ENCODE peak calls at places on chromosome 21, in six cellular contexts. M is mesendoderm; P is fibroblast of lung; X is astrocyte of the cerebellum; Z is pancreas; N is CD8-positive, alpha-beta memory T cell. B is an unnamed sample.

GRCh38 chr21:15005391-15005790 is 59.4 kb downstream of the NRIP1 start:
- DNase-seq in M (peak; percentile 88), P (peak; percentile 22), X (no peak), Z (no peak), N (no peak), B (no peak)

GRCh38 chr21:42443181-42443785 is 39.6 kb downstream of the UBASH3A start:
- DNase-seq in M (no peak), P (no peak), X (no peak), Z (no peak), N (no peak), B (no peak)

GRCh38 chr21:28516011-28516410 is 476.7 kb downstream of the LTN1 start:
- DNase-seq in M (no peak), P (no peak), X (no peak), Z (no peak), N (no peak), B (no peak)

GRCh38 chr21:44318489-44319285 is 18.8 kb downstream of the PFKL start:
- DNase-seq in M (no peak), P (no peak), X (no peak), Z (no peak), N (no peak), B (no peak)

GRCh38 chr21:43634618-43635017 is 24.7 kb downstream of the HSF2BP start:
- DNase-seq in M (no peak), P (no peak), X (no peak), Z (no peak), N (no peak), B (no peak)

GRCh38 chr21:16192900-16193299 is 463.1 kb downstream of the USP25 start:
- DNase-seq in M (peak; percentile 35), P (peak; percentile 34), X (no peak), Z (no peak), N (no peak), B (no peak)

GRCh38 chr21:44574457-44575306 is 1.2 kb downstream of the KRTAP10-4 start:
- DNase-seq in M (peak; percentile 11), P (no peak), X (no peak), Z (no peak), N (no peak), B (no peak)

GRCh38 chr21:32494946-32495703 is 82.6 kb downstream of the EVA1C start:
- DNase-seq in M (peak; percentile 57), P (peak; percentile 75), X (no peak), Z (no peak), N (no peak), B (no peak)

GRCh38 chr21:34882719-34883131 is 166.4 kb downstream of the RUNX1 start:
- DNase-seq in M (no peak), P (no peak), X (no peak), Z (no peak), N (no peak), B (no peak)

GRCh38 chr21:44593598-44594405 is 1.5 kb upstream of the KRTAP10-6 start:
- DNase-seq in M (peak; percentile 22), P (no peak), X (no peak), Z (no peak), N (no peak), B (no peak)

GRCh38 chr21:31735518-31735992 is 3.6 kb upstream of the SCAF4 start:
- DNase-seq in M (no peak), P (no peak), X (no peak), Z (no peak), N (no peak), B (no peak)

GRCh38 chr21:14383596-14384210 is 757 bp upstream of the HSPA13 start:
- DNase-seq in M (no peak), P (peak; percentile 54), X (no peak), Z (no peak), N (no peak), B (no peak)

GRCh38 chr21:28856588-28857250 is 136.0 kb downstream of the LTN1 start:
- DNase-seq in M (peak; percentile 34), P (peak; percentile 20), X (no peak), Z (no peak), N (no peak), B (no peak)

GRCh38 chr21:42682661-42683060 is 29.2 kb downstream of the PDE9A start:
- DNase-seq in M (no peak), P (no peak), X (no peak), Z (no peak), N (no peak), B (no peak)

GRCh38 chr21:42974832-42975820 is 764 bp downstream of the PKNOX1 start:
- DNase-seq in M (peak; percentile 86), P (peak; percentile 73), X (peak; percentile 33), Z (peak; percentile 82), N (peak; percentile 59), B (no peak)

GRCh38 chr21:43654806-43655489 is 4.3 kb downstream of the HSF2BP start:
- DNase-seq in M (no peak), P (no peak), X (no peak), Z (no peak), N (no peak), B (no peak)

GRCh38 chr21:41957991-41958766 is 4.4 kb upstream of the C2CD2 start:
- DNase-seq in M (peak; percentile 75), P (peak; percentile 93), X (peak; percentile 93), Z (no peak), N (no peak), B (no peak)

DNA sequence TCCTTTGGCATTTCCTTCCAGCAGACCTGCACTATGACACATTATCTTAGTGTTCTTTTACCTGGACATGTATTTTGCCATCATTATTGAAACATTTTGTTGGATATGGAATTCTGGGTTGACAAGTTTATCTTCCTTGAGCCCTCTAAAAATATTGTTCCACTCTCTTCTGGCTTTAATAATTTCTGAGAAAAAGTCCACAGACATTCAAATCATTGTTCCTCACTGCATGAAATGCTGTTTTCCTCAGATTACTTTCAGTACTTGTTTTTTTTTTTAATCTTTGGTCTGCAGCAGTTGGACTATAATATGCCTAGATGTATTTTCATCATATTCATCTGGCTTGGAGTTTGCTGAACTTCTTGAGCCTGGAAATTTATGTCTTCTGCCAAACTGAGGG is 88.7 kb downstream of the HLCS start:
- DNase-seq in M (no peak), P (no peak), X (no peak), Z (no peak), N (no peak), B (no peak)
- H3K4me3 ChIP-seq in M (no peak overlapping the region), P (no peak overlapping the region), X (no peak overlapping the region), Z (no peak overlapping the region), N (no peak overlapping the region), B (no peak overlapping the region)

GRCh38 chr21:37574316-37574715 is 207.7 kb downstream of the DYRK1A start:
- DNase-seq in M (no peak), P (no peak), X (no peak), Z (no peak), N (no peak), B (no peak)

GRCh38 chr21:37574751-37575150 is 208.2 kb downstream of the DYRK1A start:
- DNase-seq in M (no peak), P (no peak), X (no peak), Z (no peak), N (no peak), B (no peak)

GRCh38 chr21:37578471-37579126 is 212.0 kb downstream of the DYRK1A start:
- DNase-seq in M (no peak), P (no peak), X (no peak), Z (no peak), N (no peak), B (no peak)

GRCh38 chr21:37579356-37579755 is 212.8 kb downstream of the DYRK1A start:
- DNase-seq in M (no peak), P (no peak), X (no peak), Z (no peak), N (no peak), B (no peak)

DNA sequence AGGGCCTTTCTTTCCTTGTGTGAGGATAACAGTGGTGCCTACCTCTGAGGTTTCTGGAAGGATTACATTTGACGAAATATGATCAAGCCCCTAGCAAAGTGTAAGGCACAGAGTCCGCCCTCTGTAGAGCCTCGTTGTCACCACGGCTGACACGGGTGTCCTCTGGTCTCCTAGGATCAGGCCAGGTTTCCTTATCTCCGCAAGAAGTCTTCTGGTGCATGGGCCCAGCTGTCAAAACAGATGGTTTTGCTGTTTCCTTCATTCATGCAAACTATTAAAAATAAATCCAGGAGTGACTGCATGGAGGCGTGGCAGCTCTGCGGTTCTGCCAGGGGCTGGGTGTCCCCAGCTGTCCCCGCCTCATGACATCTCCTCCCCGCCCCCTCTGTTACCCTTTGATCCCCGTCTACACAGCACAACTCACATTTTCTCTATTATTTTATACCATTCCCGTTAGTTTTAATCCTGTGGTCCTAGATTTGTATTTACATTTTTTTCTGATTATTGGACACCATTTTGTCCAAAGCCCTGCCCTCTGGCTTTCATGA is 209.0 kb downstream of the DYRK1A start:
- DNase-seq in M (no peak), P (no peak), X (no peak), Z (no peak), N (no peak), B (no peak)
- H3K4me3 ChIP-seq in M (no peak overlapping the region), P (no peak overlapping the region), X (no peak overlapping the region), Z (no peak overlapping the region), N (no peak overlapping the region), B (no peak overlapping the region)

GRCh38 chr21:46139686-46140085 is 15.7 kb downstream of the FTCD start:
- DNase-seq in M (no peak), P (no peak), X (no peak), Z (peak; percentile 33), N (no peak), B (no peak)

GRCh38 chr21:46145159-46145839 is 10.1 kb downstream of the FTCD start:
- DNase-seq in M (no peak), P (no peak), X (no peak), Z (peak; percentile 77), N (no peak), B (no peak)

GRCh38 chr21:46144464-46145070 is 10.8 kb downstream of the FTCD start:
- DNase-seq in M (peak; percentile 45), P (no peak), X (no peak), Z (peak; percentile 38), N (no peak), B (no peak)

GRCh38 chr21:46141767-46142580 is 13.4 kb downstream of the FTCD start:
- DNase-seq in M (peak; percentile 27), P (no peak), X (no peak), Z (peak; percentile 60), N (no peak), B (no peak)

GRCh38 chr21:46142581-46143473 is 12.6 kb downstream of the FTCD start:
- DNase-seq in M (no peak), P (no peak), X (no peak), Z (peak; percentile 24), N (no peak), B (no peak)
- H3K4me3 ChIP-seq in M (no peak overlapping the region), P (no peak overlapping the region), X (no peak overlapping the region), Z (no peak overlapping the region), N (no peak overlapping the region), B (no peak overlapping the region)

GRCh38 chr21:39386194-39386593 is 37.3 kb upstream of the HMGN1 start:
- DNase-seq in M (no peak), P (peak; percentile 17), X (no peak), Z (peak; percentile 80), N (no peak), B (no peak)
- H3K4me3 ChIP-seq in M (no peak overlapping the region), P (peak overlapping the region; percentile 27), X (peak overlapping the region; percentile 34), Z (no peak overlapping the region), N (no peak overlapping the region), B (no peak overlapping the region)

B was measured in SK-N-MC.